ENCODE peak calls at places on chromosome 22, in four cellular contexts. S is H1, I is HepG2, C is GM12878. L is an unnamed sample. For H3K4me1, the result is how much of the 10 kb centered on the place peaks cover.

GRCh38 chr22:37231406-37232139 is 12.5 kb downstream of the RAC2 start:
- DNase-seq in S (no peak), I (no peak), C (no peak), L (no peak)

GRCh38 chr22:45587638-45588481 is 83.8 kb upstream of the ATXN10 start:
- DNase-seq in S (no peak), I (no peak), C (no peak), L (no peak)

GRCh38 chr22:27370281-27370680 is 431.3 kb downstream of the MN1 start:
- DNase-seq in S (no peak), I (no peak), C (no peak), L (no peak)

GRCh38 chr22:36386900-36387663 is 685 bp downstream of the MYH9 start:
- DNase-seq in S (no peak), I (no peak), C (no peak), L (no peak)

GRCh38 chr22:41762980-41763779 is 37.3 kb upstream of the CCDC134 start:
- DNase-seq in S (peak), I (peak), C (no peak), L (peak)

GRCh38 chr22:27422442-27422841 is 379.1 kb downstream of the MN1 start:
- DNase-seq in S (no peak), I (no peak), C (no peak), L (no peak)

GRCh38 chr22:19016081-19016480 is 80.0 kb upstream of the PRODH start:
- DNase-seq in S (no peak), I (no peak), C (no peak), L (no peak)

GRCh38 chr22:38513063-38513462 is 7.0 kb upstream of the DDX17 start:
- DNase-seq in S (no peak), I (peak), C (no peak), L (no peak)

GRCh38 chr22:45204751-45205623 is 35.7 kb downstream of the KIAA0930 start:
- DNase-seq in S (no peak), I (no peak), C (no peak), L (no peak)

DNA sequence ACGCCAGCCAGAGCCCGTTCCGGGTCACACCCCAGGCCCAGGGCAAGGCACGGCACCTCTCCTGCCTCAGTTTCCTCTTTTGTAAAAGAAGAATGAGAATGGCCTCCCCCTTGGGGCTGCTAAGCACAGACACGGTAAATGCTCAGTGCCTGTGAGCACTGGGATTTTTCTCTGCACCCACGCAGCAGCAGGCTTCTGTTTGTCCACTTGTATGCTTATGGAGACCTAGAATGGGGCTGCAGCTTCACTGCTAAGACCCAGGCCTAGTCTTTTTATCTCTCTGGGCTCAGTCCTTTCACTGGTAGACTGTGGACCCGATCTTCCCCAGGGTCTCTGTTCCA is 1327.9 kb downstream of the TBC1D22A start:
- DNase-seq in S (no peak), I (no peak), C (no peak), L (no peak)
- H3K4me3 ChIP-seq in S (no peak), I (no peak), C (no peak), L (no peak)

GRCh38 chr22:31952094-31952401 is 7.7 kb downstream of the YWHAH start:
- DNase-seq in S (no peak), I (no peak), C (no peak), L (no peak)

GRCh38 chr22:31950226-31950625 is 5.9 kb downstream of the YWHAH start:
- DNase-seq in S (no peak), I (no peak), C (no peak), L (no peak)

GRCh38 chr22:31951201-31952093 is 7.1 kb downstream of the YWHAH start:
- DNase-seq in S (no peak), I (no peak), C (no peak), L (no peak)

GRCh38 chr22:31953251-31953650 is 8.9 kb downstream of the YWHAH start:
- DNase-seq in S (no peak), I (no peak), C (no peak), L (no peak)

DNA sequence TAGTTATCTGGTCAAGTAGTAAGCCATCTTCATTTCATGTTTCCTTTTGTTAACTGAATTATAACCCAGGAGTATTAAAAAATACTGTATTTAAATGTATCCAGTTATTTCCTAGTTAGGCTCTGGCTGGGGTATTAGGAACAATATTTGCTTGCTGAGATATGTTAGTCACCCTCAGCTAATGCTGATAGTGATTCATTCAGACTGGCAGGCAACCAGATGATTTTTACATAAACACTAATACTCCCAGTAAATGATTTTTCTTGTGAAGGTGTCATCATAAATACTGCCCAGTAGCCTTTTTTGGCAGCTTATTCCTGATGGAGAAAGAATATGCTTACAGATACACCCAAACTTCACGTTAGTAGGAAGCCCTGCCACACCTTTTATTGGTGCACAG is 8.1 kb downstream of the YWHAH start:
- DNase-seq in S (no peak), I (no peak), C (no peak), L (no peak)
- H3K4me1 ChIP-seq in S (under half), I (under half), C (under half), L (under half)

DNA sequence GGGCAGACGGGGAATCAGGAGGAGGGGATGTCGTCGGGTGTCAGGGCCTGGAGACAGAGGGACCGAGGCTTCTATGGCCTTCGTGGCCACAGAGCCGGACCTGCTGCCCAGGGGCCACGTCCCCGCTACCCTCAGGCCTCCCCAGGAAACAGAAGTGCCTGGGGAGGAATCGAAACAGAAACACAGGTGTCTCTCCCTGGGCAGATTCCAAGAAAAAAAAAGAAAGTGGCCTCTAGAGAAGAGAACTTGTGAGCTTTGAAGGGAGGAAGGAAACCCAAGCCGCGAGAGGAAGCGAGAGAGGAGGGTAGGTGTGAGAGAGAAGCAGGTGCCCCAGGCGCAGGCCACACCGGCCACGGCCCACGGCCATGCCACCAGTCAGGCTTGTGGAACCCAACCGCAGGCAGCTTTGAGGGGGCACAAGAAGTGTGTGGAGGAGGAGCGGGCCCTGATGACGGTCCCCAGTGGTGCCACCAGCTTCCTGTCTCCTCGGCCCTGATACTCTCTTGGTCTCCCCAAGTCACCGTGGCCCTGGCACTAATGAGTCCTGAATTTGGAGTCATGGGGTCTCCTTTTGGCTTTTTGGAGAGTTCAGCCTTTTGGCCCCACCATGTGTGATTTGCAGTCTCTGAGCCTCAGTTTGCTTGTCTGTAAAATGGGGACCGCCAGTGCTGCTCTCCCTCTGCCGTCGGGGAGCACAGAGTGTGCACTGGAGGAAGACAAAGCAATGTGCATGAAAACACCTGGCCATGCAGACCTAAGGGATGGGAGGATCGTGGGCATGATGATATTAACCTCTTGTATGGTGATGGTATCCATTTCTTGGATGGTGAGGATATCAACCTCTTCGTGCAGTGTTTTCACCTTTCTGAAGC is 25.2 kb downstream of the LIF start:
- DNase-seq in S (no peak), I (no peak), C (peak), L (no peak)
- TF ChIP-seq SUZ12 in S (no peak), I (no peak), C (no peak), L (no peak)

DNA sequence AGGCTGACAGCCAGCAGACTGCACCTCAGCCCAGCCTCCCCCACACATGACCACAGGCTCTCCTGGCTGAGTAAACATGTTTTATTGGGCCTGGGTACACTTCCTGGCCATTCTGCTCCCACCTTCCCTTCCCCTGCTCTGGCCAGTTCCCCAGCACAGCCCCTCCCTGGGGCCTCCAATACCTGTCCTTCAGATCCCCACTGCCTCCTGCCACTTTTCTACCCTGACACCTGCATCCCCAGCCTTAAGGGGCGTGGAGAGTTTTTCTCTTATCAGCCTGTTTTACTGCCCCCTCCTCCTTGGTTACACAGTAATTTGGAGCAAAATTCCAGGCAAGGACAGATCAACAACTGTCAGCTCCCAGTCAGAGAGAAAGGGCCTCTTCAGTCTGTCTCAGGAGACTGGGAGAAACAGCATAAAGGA is at the start of gene ISX:
- DNase-seq in S (no peak), I (peak), C (no peak), L (no peak)
- H3K4me3 ChIP-seq in S (no peak), I (peak), C (no peak), L (no peak)

GRCh38 chr22:40446203-40446602 is 75.8 kb downstream of the SGSM3 start:
- DNase-seq in S (no peak), I (no peak), C (no peak), L (no peak)

GRCh38 chr22:40452730-40453487 is 82.5 kb downstream of the SGSM3 start:
- DNase-seq in S (no peak), I (no peak), C (no peak), L (no peak)

GRCh38 chr22:40451230-40451629 is 80.8 kb downstream of the SGSM3 start:
- DNase-seq in S (no peak), I (no peak), C (no peak), L (no peak)

GRCh38 chr22:40450651-40451050 is 80.3 kb downstream of the SGSM3 start:
- DNase-seq in S (no peak), I (no peak), C (no peak), L (no peak)

GRCh38 chr22:40449676-40450035 is 79.3 kb downstream of the SGSM3 start:
- DNase-seq in S (no peak), I (no peak), C (no peak), L (no peak)
- H3K4me1 ChIP-seq in S (under half), I (under half), C (under half), L (under half)